ENCODE peak calls at places on chromosomes 3 and 15, in nine cellular contexts. G is stimulated activated CD8-positive, alpha-beta memory T cell treated with anti-CD3 and anti-CD28 coated beads, Interleukin-7, amount 100 ng/mL, for 48 hours; Y is T follicular helper cell; E is adrenal gland; F is Karpas-422; W is midbrain; C is tibial artery; X is ELR; N is CD8-positive, alpha-beta memory T cell. M is an unnamed sample.

GRCh38 chr15:53746101-53746500 is 13.4 kb downstream of the WDR72 start:
- DNase-seq in Y (no peak), C (no peak), N (no peak), W (no peak), G (no peak), E (no peak), F (no peak), X (no peak), M (no peak)

GRCh38 chr3:128698211-128699011 is 27.6 kb upstream of the RAB7A start:
- DNase-seq in G (no peak), C (peak), N (peak), W (peak), F (no peak), X (peak), E (peak), Y (no peak), M (no peak)

GRCh38 chr3:11384074-11384473 is 111.9 kb downstream of the ATG7 start:
- DNase-seq in N (no peak), Y (no peak), F (no peak), W (no peak), C (no peak), E (no peak), X (no peak), G (no peak), M (no peak)

GRCh38 chr3:14297784-14298236 is 104.6 kb upstream of the SLC6A6 start:
- DNase-seq in E (peak), X (no peak), Y (no peak), N (no peak), F (no peak), C (no peak), W (peak), G (no peak), M (no peak)

GRCh38 chr3:32438596-32439344 is 47.1 kb downstream of the CMTM7 start:
- DNase-seq in N (no peak), C (no peak), W (no peak), Y (no peak), G (no peak), F (peak), X (no peak), E (no peak), M (no peak)

GRCh38 chr3:16834214-16834613 is 50.5 kb upstream of the PLCL2 start:
- DNase-seq in E (no peak), F (no peak), X (no peak), W (no peak), Y (no peak), G (no peak), C (no peak), N (no peak), M (no peak)

GRCh38 chr3:46553154-46553553 is 12.9 kb downstream of the LRRC2 start:
- DNase-seq in G (no peak), Y (no peak), C (no peak), X (no peak), N (no peak), W (no peak), F (no peak), E (no peak), M (no peak)

GRCh38 chr15:89115547-89115946 is 27.3 kb downstream of the ABHD2 start:
- DNase-seq in Y (no peak), N (no peak), X (no peak), W (no peak), F (no peak), G (no peak), E (no peak), C (no peak), M (no peak)

GRCh38 chr15:70636540-70637165 is 126.7 kb downstream of the UACA start:
- DNase-seq in X (no peak), F (no peak), W (peak), N (no peak), E (no peak), C (no peak), Y (no peak), G (no peak), M (no peak)

GRCh38 chr3:159418571-159419526 is 569.8 kb upstream of the IL12A start:
- DNase-seq in G (no peak), F (no peak), W (no peak), E (no peak), C (no peak), Y (no peak), N (no peak), X (peak), M (peak)

GRCh38 chr15:90648137-90649070 is 68.7 kb upstream of the BLM start:
- DNase-seq in E (peak), F (peak), W (peak), N (peak), X (peak), Y (peak), C (peak), G (peak), M (peak)

GRCh38 chr15:82045179-82045891 is 483 bp downstream of the MEX3B start:
- DNase-seq in X (peak), C (peak), W (peak), N (peak), E (peak), F (peak), Y (peak), G (no peak), M (peak)

GRCh38 chr15:49895337-49896223 is 223.5 kb downstream of the ATP8B4 start:
- DNase-seq in C (no peak), Y (no peak), X (no peak), G (no peak), W (peak), F (no peak), N (no peak), E (no peak), M (no peak)

M was measured in A172.